ENCODE peak calls at places on chromosomes 6 and 20, in seven cellular contexts. One of them, this sample, is unnamed.

GRCh38 chr6:2579241-2579761 is 171.4 kb downstream of the MYLK4 start:
- ATAC-seq in HCT116: no peak
- ATAC-seq in naive B cell: no peak
- ATAC-seq in naive thymus-derived CD4-positive, alpha-beta T cell: no peak
- ATAC-seq in activated B cell treated with CpG ODN at 0.5 μM for 24 hours: no peak
- ATAC-seq in A549: no peak
- ATAC-seq in lung: peak; percentile 58
- ATAC-seq in this sample: peak; percentile 31

GRCh38 chr6:13406781-13407180 is 78.4 kb upstream of the TBC1D7 start:
- ATAC-seq in naive B cell: no peak
- ATAC-seq in HCT116: peak; percentile 69
- ATAC-seq in activated B cell treated with CpG ODN at 0.5 μM for 24 hours: no peak
- ATAC-seq in naive thymus-derived CD4-positive, alpha-beta T cell: no peak
- ATAC-seq in lung: no peak
- ATAC-seq in A549: peak; percentile 44
- ATAC-seq in this sample: peak; percentile 19

GRCh38 chr6:47722178-47722577 is 23.8 kb downstream of the ADGRF4 start:
- ATAC-seq in lung: no peak
- ATAC-seq in activated B cell treated with CpG ODN at 0.5 μM for 24 hours: no peak
- ATAC-seq in HCT116: no peak
- ATAC-seq in naive B cell: no peak
- ATAC-seq in naive thymus-derived CD4-positive, alpha-beta T cell: no peak
- ATAC-seq in A549: no peak
- ATAC-seq in this sample: no peak

GRCh38 chr20:62907377-62908317 is 18.7 kb downstream of the DIDO1 start:
- ATAC-seq in naive B cell: peak; percentile 80
- ATAC-seq in A549: peak; percentile 74
- ATAC-seq in naive thymus-derived CD4-positive, alpha-beta T cell: peak; percentile 82
- ATAC-seq in activated B cell treated with CpG ODN at 0.5 μM for 24 hours: peak; percentile 62
- ATAC-seq in HCT116: peak; percentile 75
- ATAC-seq in lung: no peak
- ATAC-seq in this sample: no peak

GRCh38 chr20:40961686-40962640 is 66.7 kb upstream of the TOP1 start:
- ATAC-seq in naive B cell: no peak
- ATAC-seq in naive thymus-derived CD4-positive, alpha-beta T cell: peak; percentile 29
- ATAC-seq in lung: no peak
- ATAC-seq in A549: no peak
- ATAC-seq in activated B cell treated with CpG ODN at 0.5 μM for 24 hours: no peak
- ATAC-seq in HCT116: no peak
- ATAC-seq in this sample: no peak

GRCh38 chr20:62363920-62364851 is 2.9 kb downstream of the LAMA5 start:
- ATAC-seq in lung: no peak
- ATAC-seq in naive thymus-derived CD4-positive, alpha-beta T cell: no peak
- ATAC-seq in naive B cell: no peak
- ATAC-seq in HCT116: no peak
- ATAC-seq in activated B cell treated with CpG ODN at 0.5 μM for 24 hours: no peak
- ATAC-seq in A549: no peak
- ATAC-seq in this sample: no peak

GRCh38 chr6:140985679-140986275 is 1146.9 kb upstream of the GJE1 start:
- ATAC-seq in naive B cell: no peak
- ATAC-seq in HCT116: no peak
- ATAC-seq in naive thymus-derived CD4-positive, alpha-beta T cell: no peak
- ATAC-seq in lung: no peak
- ATAC-seq in A549: no peak
- ATAC-seq in activated B cell treated with CpG ODN at 0.5 μM for 24 hours: no peak
- ATAC-seq in this sample: no peak

GRCh38 chr6:42368156-42368555 is 83.6 kb downstream of the TRERF1 start:
- ATAC-seq in naive thymus-derived CD4-positive, alpha-beta T cell: peak; percentile 41
- ATAC-seq in HCT116: no peak
- ATAC-seq in naive B cell: no peak
- ATAC-seq in lung: no peak
- ATAC-seq in A549: no peak
- ATAC-seq in activated B cell treated with CpG ODN at 0.5 μM for 24 hours: peak; percentile 38
- ATAC-seq in this sample: no peak

GRCh38 chr6:95877480-95877879 is 138.3 kb upstream of the FUT9 start:
- ATAC-seq in A549: no peak
- ATAC-seq in lung: no peak
- ATAC-seq in naive thymus-derived CD4-positive, alpha-beta T cell: no peak
- ATAC-seq in activated B cell treated with CpG ODN at 0.5 μM for 24 hours: no peak
- ATAC-seq in HCT116: no peak
- ATAC-seq in naive B cell: no peak
- ATAC-seq in this sample: no peak

GRCh38 chr6:30450908-30451818 is 38.1 kb upstream of the HLA-E start:
- ATAC-seq in lung: peak; percentile 58
- ATAC-seq in naive B cell: peak; percentile 75
- ATAC-seq in naive thymus-derived CD4-positive, alpha-beta T cell: peak; percentile 80
- ATAC-seq in A549: no peak
- ATAC-seq in HCT116: no peak
- ATAC-seq in activated B cell treated with CpG ODN at 0.5 μM for 24 hours: peak; percentile 26
- ATAC-seq in this sample: peak; percentile 27

GRCh38 chr6:160162167-160162566 is 40.6 kb downstream of the SLC22A1 start:
- ATAC-seq in A549: no peak
- ATAC-seq in HCT116: no peak
- ATAC-seq in activated B cell treated with CpG ODN at 0.5 μM for 24 hours: no peak
- ATAC-seq in naive B cell: no peak
- ATAC-seq in lung: no peak
- ATAC-seq in naive thymus-derived CD4-positive, alpha-beta T cell: no peak
- ATAC-seq in this sample: no peak

GRCh38 chr6:148868314-148868713 is 121.5 kb downstream of the UST start:
- ATAC-seq in activated B cell treated with CpG ODN at 0.5 μM for 24 hours: no peak
- ATAC-seq in A549: no peak
- ATAC-seq in lung: no peak
- ATAC-seq in naive B cell: no peak
- ATAC-seq in HCT116: no peak
- ATAC-seq in naive thymus-derived CD4-positive, alpha-beta T cell: no peak
- ATAC-seq in this sample: peak; percentile 39

GRCh38 chr6:21496749-21497148 is 96.8 kb upstream of the SOX4 start:
- ATAC-seq in naive B cell: no peak
- ATAC-seq in naive thymus-derived CD4-positive, alpha-beta T cell: no peak
- ATAC-seq in lung: no peak
- ATAC-seq in HCT116: no peak
- ATAC-seq in activated B cell treated with CpG ODN at 0.5 μM for 24 hours: no peak
- ATAC-seq in A549: no peak
- ATAC-seq in this sample: no peak

GRCh38 chr20:646107-646867 is 6.7 kb downstream of the SRXN1 start:
- ATAC-seq in naive B cell: no peak
- ATAC-seq in naive thymus-derived CD4-positive, alpha-beta T cell: no peak
- ATAC-seq in A549: peak; percentile 5
- ATAC-seq in HCT116: peak; percentile 16
- ATAC-seq in activated B cell treated with CpG ODN at 0.5 μM for 24 hours: no peak
- ATAC-seq in lung: no peak
- ATAC-seq in this sample: no peak

GRCh38 chr6:167712332-167713087 is 114.2 kb upstream of the AFDN start:
- ATAC-seq in naive thymus-derived CD4-positive, alpha-beta T cell: no peak
- ATAC-seq in activated B cell treated with CpG ODN at 0.5 μM for 24 hours: no peak
- ATAC-seq in lung: no peak
- ATAC-seq in HCT116: no peak
- ATAC-seq in naive B cell: no peak
- ATAC-seq in A549: no peak
- ATAC-seq in this sample: no peak

GRCh38 chr6:76438768-76439167 is 366.3 kb upstream of the IMPG1 start:
- ATAC-seq in activated B cell treated with CpG ODN at 0.5 μM for 24 hours: no peak
- ATAC-seq in A549: no peak
- ATAC-seq in lung: no peak
- ATAC-seq in naive B cell: no peak
- ATAC-seq in HCT116: no peak
- ATAC-seq in naive thymus-derived CD4-positive, alpha-beta T cell: no peak
- ATAC-seq in this sample: no peak

GRCh38 chr6:53326372-53327016 is 22.3 kb downstream of the ELOVL5 start:
- ATAC-seq in activated B cell treated with CpG ODN at 0.5 μM for 24 hours: no peak
- ATAC-seq in naive thymus-derived CD4-positive, alpha-beta T cell: no peak
- ATAC-seq in lung: peak; percentile 44
- ATAC-seq in naive B cell: no peak
- ATAC-seq in A549: peak; percentile 92
- ATAC-seq in HCT116: peak; percentile 89
- ATAC-seq in this sample: peak; percentile 87

GRCh38 chr6:139373928-139374356 is 506 bp downstream of the CITED2 start:
- ATAC-seq in A549: peak; percentile 59
- ATAC-seq in HCT116: peak; percentile 3
- ATAC-seq in naive thymus-derived CD4-positive, alpha-beta T cell: no peak
- ATAC-seq in lung: no peak
- ATAC-seq in naive B cell: peak; percentile 3
- ATAC-seq in activated B cell treated with CpG ODN at 0.5 μM for 24 hours: no peak
- ATAC-seq in this sample: no peak

GRCh38 chr6:27130668-27131428 is 116.7 kb upstream of the PRSS16 start:
- ATAC-seq in naive B cell: no peak
- ATAC-seq in naive thymus-derived CD4-positive, alpha-beta T cell: no peak
- ATAC-seq in A549: no peak
- ATAC-seq in HCT116: no peak
- ATAC-seq in activated B cell treated with CpG ODN at 0.5 μM for 24 hours: no peak
- ATAC-seq in lung: no peak
- ATAC-seq in this sample: no peak

GRCh38 chr6:54533567-54533966 is 225.3 kb downstream of the TINAG start:
- ATAC-seq in activated B cell treated with CpG ODN at 0.5 μM for 24 hours: no peak
- ATAC-seq in HCT116: no peak
- ATAC-seq in lung: no peak
- ATAC-seq in naive thymus-derived CD4-positive, alpha-beta T cell: no peak
- ATAC-seq in naive B cell: no peak
- ATAC-seq in A549: no peak
- ATAC-seq in this sample: no peak

GRCh38 chr6:53180678-53181077 is 32.0 kb upstream of the GCM1 start:
- ATAC-seq in A549: no peak
- ATAC-seq in naive B cell: no peak
- ATAC-seq in HCT116: no peak
- ATAC-seq in lung: no peak
- ATAC-seq in activated B cell treated with CpG ODN at 0.5 μM for 24 hours: no peak
- ATAC-seq in naive thymus-derived CD4-positive, alpha-beta T cell: no peak
- ATAC-seq in this sample: no peak

GRCh38 chr6:6764764-6765434 is 176.4 kb downstream of the LY86 start:
- ATAC-seq in naive B cell: no peak
- ATAC-seq in lung: no peak
- ATAC-seq in A549: no peak
- ATAC-seq in naive thymus-derived CD4-positive, alpha-beta T cell: no peak
- ATAC-seq in activated B cell treated with CpG ODN at 0.5 μM for 24 hours: no peak
- ATAC-seq in HCT116: no peak
- ATAC-seq in this sample: no peak

GRCh38 chr20:47817573-47817972 is 32.3 kb upstream of the SULF2 start:
- ATAC-seq in naive thymus-derived CD4-positive, alpha-beta T cell: no peak
- ATAC-seq in activated B cell treated with CpG ODN at 0.5 μM for 24 hours: no peak
- ATAC-seq in HCT116: no peak
- ATAC-seq in lung: no peak
- ATAC-seq in A549: no peak
- ATAC-seq in naive B cell: no peak
- ATAC-seq in this sample: no peak

GRCh38 chr6:63458480-63459115 is 113.7 kb upstream of the LOC128125822 start:
- ATAC-seq in HCT116: no peak
- ATAC-seq in A549: peak; percentile 81
- ATAC-seq in lung: peak; percentile 73
- ATAC-seq in naive thymus-derived CD4-positive, alpha-beta T cell: no peak
- ATAC-seq in naive B cell: no peak
- ATAC-seq in activated B cell treated with CpG ODN at 0.5 μM for 24 hours: no peak
- ATAC-seq in this sample: no peak

GRCh38 chr6:142903806-142904205 is 41.2 kb downstream of the HIVEP2 start:
- ATAC-seq in HCT116: no peak
- ATAC-seq in lung: no peak
- ATAC-seq in activated B cell treated with CpG ODN at 0.5 μM for 24 hours: no peak
- ATAC-seq in A549: no peak
- ATAC-seq in naive thymus-derived CD4-positive, alpha-beta T cell: no peak
- ATAC-seq in naive B cell: no peak
- ATAC-seq in this sample: no peak

GRCh38 chr6:165976705-165977104 is 190.9 kb downstream of the TBXT start:
- ATAC-seq in naive B cell: no peak
- ATAC-seq in HCT116: no peak
- ATAC-seq in A549: peak; percentile 14
- ATAC-seq in activated B cell treated with CpG ODN at 0.5 μM for 24 hours: no peak
- ATAC-seq in naive thymus-derived CD4-positive, alpha-beta T cell: no peak
- ATAC-seq in lung: no peak
- ATAC-seq in this sample: no peak

GRCh38 chr6:62057300-62057699 is 228.7 kb downstream of the KHDRBS2 start:
- ATAC-seq in naive thymus-derived CD4-positive, alpha-beta T cell: no peak
- ATAC-seq in naive B cell: no peak
- ATAC-seq in HCT116: no peak
- ATAC-seq in lung: no peak
- ATAC-seq in activated B cell treated with CpG ODN at 0.5 μM for 24 hours: no peak
- ATAC-seq in A549: no peak
- ATAC-seq in this sample: no peak

GRCh38 chr6:2522521-2522920 is 228.2 kb downstream of the MYLK4 start:
- ATAC-seq in A549: no peak
- ATAC-seq in activated B cell treated with CpG ODN at 0.5 μM for 24 hours: no peak
- ATAC-seq in naive B cell: no peak
- ATAC-seq in naive thymus-derived CD4-positive, alpha-beta T cell: peak; percentile 73
- ATAC-seq in lung: no peak
- ATAC-seq in HCT116: no peak
- ATAC-seq in this sample: peak; percentile 62

GRCh38 chr6:13629459-13630116 is 14.5 kb downstream of the NOL7 start:
- ATAC-seq in A549: no peak
- ATAC-seq in lung: no peak
- ATAC-seq in HCT116: no peak
- ATAC-seq in naive B cell: no peak
- ATAC-seq in naive thymus-derived CD4-positive, alpha-beta T cell: no peak
- ATAC-seq in activated B cell treated with CpG ODN at 0.5 μM for 24 hours: no peak
- ATAC-seq in this sample: no peak

GRCh38 chr6:38355519-38355918 is 284.2 kb downstream of the BTBD9 start:
- ATAC-seq in activated B cell treated with CpG ODN at 0.5 μM for 24 hours: no peak
- ATAC-seq in lung: no peak
- ATAC-seq in HCT116: no peak
- ATAC-seq in naive thymus-derived CD4-positive, alpha-beta T cell: no peak
- ATAC-seq in A549: no peak
- ATAC-seq in naive B cell: no peak
- ATAC-seq in this sample: no peak

GRCh38 chr6:16496982-16497823 is 258.8 kb downstream of the GMPR start:
- ATAC-seq in A549: no peak
- ATAC-seq in naive thymus-derived CD4-positive, alpha-beta T cell: no peak
- ATAC-seq in naive B cell: no peak
- ATAC-seq in lung: no peak
- ATAC-seq in activated B cell treated with CpG ODN at 0.5 μM for 24 hours: no peak
- ATAC-seq in HCT116: no peak
- ATAC-seq in this sample: no peak

GRCh38 chr6:140436023-140436811 is 1061.8 kb upstream of the CITED2 start:
- ATAC-seq in HCT116: no peak
- ATAC-seq in lung: no peak
- ATAC-seq in naive thymus-derived CD4-positive, alpha-beta T cell: no peak
- ATAC-seq in naive B cell: no peak
- ATAC-seq in activated B cell treated with CpG ODN at 0.5 μM for 24 hours: no peak
- ATAC-seq in A549: no peak
- ATAC-seq in this sample: peak; percentile 84

GRCh38 chr6:46329568-46329967 is 158.8 kb upstream of the ENPP5 start:
- ATAC-seq in naive B cell: no peak
- ATAC-seq in A549: no peak
- ATAC-seq in HCT116: no peak
- ATAC-seq in lung: no peak
- ATAC-seq in naive thymus-derived CD4-positive, alpha-beta T cell: no peak
- ATAC-seq in activated B cell treated with CpG ODN at 0.5 μM for 24 hours: no peak
- ATAC-seq in this sample: no peak

GRCh38 chr6:107344383-107344782 is 115.0 kb downstream of the PDSS2 start:
- ATAC-seq in HCT116: no peak
- ATAC-seq in naive thymus-derived CD4-positive, alpha-beta T cell: no peak
- ATAC-seq in naive B cell: no peak
- ATAC-seq in lung: no peak
- ATAC-seq in A549: no peak
- ATAC-seq in activated B cell treated with CpG ODN at 0.5 μM for 24 hours: no peak
- ATAC-seq in this sample: no peak

GRCh38 chr6:130122243-130122642 is 100.5 kb downstream of the SAMD3 start:
- ATAC-seq in HCT116: no peak
- ATAC-seq in lung: no peak
- ATAC-seq in naive B cell: no peak
- ATAC-seq in A549: no peak
- ATAC-seq in naive thymus-derived CD4-positive, alpha-beta T cell: no peak
- ATAC-seq in activated B cell treated with CpG ODN at 0.5 μM for 24 hours: no peak
- ATAC-seq in this sample: no peak

GRCh38 chr20:54793270-54793992 is 318.0 kb downstream of the DOK5 start:
- ATAC-seq in naive B cell: no peak
- ATAC-seq in lung: no peak
- ATAC-seq in A549: no peak
- ATAC-seq in activated B cell treated with CpG ODN at 0.5 μM for 24 hours: no peak
- ATAC-seq in naive thymus-derived CD4-positive, alpha-beta T cell: no peak
- ATAC-seq in HCT116: no peak
- ATAC-seq in this sample: no peak

This sample was measured in esophagus mucosa.